ENCODE peak calls at places on chromosomes 4 and X, in five cellular contexts. One of them, this sample, is unnamed.
A peak's percentile ranks its signal among the peaks of the same experiment; 100 is the strongest.

GRCh38 chrX:18582910-18583493 is 88.9 kb downstream of the RS1 start:
- DNase-seq in WERI-Rb-1: no peak
- DNase-seq in colonic mucosa: no peak
- DNase-seq in HepG2: no peak
- DNase-seq in PC-9: no peak
- DNase-seq in this sample: no peak

GRCh38 chrX:69045616-69046345 is 119.5 kb downstream of the PJA1 start:
- DNase-seq in WERI-Rb-1: peak; percentile 14
- DNase-seq in colonic mucosa: peak; percentile 10
- DNase-seq in HepG2: no peak
- DNase-seq in PC-9: no peak
- DNase-seq in this sample: no peak

GRCh38 chr4:172726001-172726423 is 442.6 kb upstream of the GALNT7 start:
- DNase-seq in WERI-Rb-1: no peak
- DNase-seq in colonic mucosa: peak; percentile 76
- DNase-seq in HepG2: peak; percentile 72
- DNase-seq in PC-9: no peak
- DNase-seq in this sample: no peak

GRCh38 chr4:156182269-156182668 is 228.6 kb upstream of the CTSO start:
- DNase-seq in WERI-Rb-1: no peak
- DNase-seq in colonic mucosa: no peak
- DNase-seq in HepG2: no peak
- DNase-seq in PC-9: no peak
- DNase-seq in this sample: no peak

GRCh38 chr4:152265149-152265621 is 270.7 kb downstream of the FBXW7 start:
- DNase-seq in WERI-Rb-1: no peak
- DNase-seq in colonic mucosa: no peak
- DNase-seq in HepG2: peak; percentile 21
- DNase-seq in PC-9: no peak
- DNase-seq in this sample: peak; percentile 96

GRCh38 chr4:38674206-38675144 is 10.5 kb downstream of the KLF3 start:
- DNase-seq in WERI-Rb-1: no peak
- DNase-seq in colonic mucosa: peak; percentile 49
- DNase-seq in HepG2: peak; percentile 31
- DNase-seq in PC-9: no peak
- DNase-seq in this sample: no peak

GRCh38 chr4:101853691-101854090 is 63.2 kb downstream of the BANK1 start:
- DNase-seq in WERI-Rb-1: no peak
- DNase-seq in colonic mucosa: no peak
- DNase-seq in HepG2: no peak
- DNase-seq in PC-9: no peak
- DNase-seq in this sample: no peak

GRCh38 chrX:39822133-39822748 is 275.5 kb downstream of the BCOR start:
- DNase-seq in WERI-Rb-1: no peak
- DNase-seq in colonic mucosa: no peak
- DNase-seq in HepG2: no peak
- DNase-seq in PC-9: no peak
- DNase-seq in this sample: no peak

GRCh38 chrX:2715066-2715600 is 24.0 kb downstream of the CD99 start:
- DNase-seq in WERI-Rb-1: no peak
- DNase-seq in colonic mucosa: no peak
- DNase-seq in HepG2: no peak
- DNase-seq in PC-9: no peak
- DNase-seq in this sample: no peak

GRCh38 chr4:109701566-109702399 is 1.5 kb downstream of the CASP6 start:
- DNase-seq in WERI-Rb-1: peak; percentile 31
- DNase-seq in colonic mucosa: peak; percentile 68
- DNase-seq in HepG2: peak; percentile 25
- DNase-seq in PC-9: no peak
- DNase-seq in this sample: no peak

GRCh38 chrX:74349387-74349786 is 45.4 kb downstream of the ZCCHC13 start:
- DNase-seq in WERI-Rb-1: no peak
- DNase-seq in colonic mucosa: no peak
- DNase-seq in HepG2: peak; percentile 3
- DNase-seq in PC-9: no peak
- DNase-seq in this sample: peak; percentile 59

GRCh38 chrX:9884031-9884779 is 83.0 kb upstream of the CLDN34 start:
- DNase-seq in WERI-Rb-1: no peak
- DNase-seq in colonic mucosa: no peak
- DNase-seq in HepG2: no peak
- DNase-seq in PC-9: no peak
- DNase-seq in this sample: no peak

GRCh38 chrX:76454456-76454927 is 27.0 kb downstream of the MAGEE1 start:
- DNase-seq in WERI-Rb-1: no peak
- DNase-seq in colonic mucosa: no peak
- DNase-seq in HepG2: peak; percentile 4
- DNase-seq in PC-9: no peak
- DNase-seq in this sample: peak; percentile 9

GRCh38 chr4:139528377-139529005 is 27.5 kb downstream of the SETD7 start:
- DNase-seq in WERI-Rb-1: peak; percentile 39
- DNase-seq in colonic mucosa: peak; percentile 29
- DNase-seq in HepG2: no peak
- DNase-seq in PC-9: no peak
- DNase-seq in this sample: peak; percentile 62

GRCh38 chrX:85243155-85243554 is 424 bp downstream of the SATL1 start:
- DNase-seq in WERI-Rb-1: no peak
- DNase-seq in colonic mucosa: no peak
- DNase-seq in HepG2: no peak
- DNase-seq in PC-9: no peak
- DNase-seq in this sample: no peak

GRCh38 chrX:73448379-73448778 is 1.5 kb downstream of the CDX4 start:
- DNase-seq in WERI-Rb-1: no peak
- DNase-seq in colonic mucosa: no peak
- DNase-seq in HepG2: no peak
- DNase-seq in PC-9: no peak
- DNase-seq in this sample: no peak

GRCh38 chr4:152094851-152095700 is 334.3 kb upstream of the GATB start:
- DNase-seq in WERI-Rb-1: no peak
- DNase-seq in colonic mucosa: peak; percentile 33
- DNase-seq in HepG2: no peak
- DNase-seq in PC-9: no peak
- DNase-seq in this sample: peak; percentile 22

GRCh38 chrX:134026732-134027311 is 41.4 kb upstream of the GPC3 start:
- DNase-seq in WERI-Rb-1: peak; percentile 15
- DNase-seq in colonic mucosa: peak; percentile 67
- DNase-seq in HepG2: peak; percentile 84
- DNase-seq in PC-9: peak; percentile 6
- DNase-seq in this sample: peak; percentile 11

GRCh38 chrX:77658886-77659285 is 127.1 kb downstream of the ATRX start:
- DNase-seq in WERI-Rb-1: no peak
- DNase-seq in colonic mucosa: no peak
- DNase-seq in HepG2: no peak
- DNase-seq in PC-9: no peak
- DNase-seq in this sample: no peak

GRCh38 chr4:78439328-78439727 is 112.2 kb upstream of the ANXA3 start:
- DNase-seq in WERI-Rb-1: no peak
- DNase-seq in colonic mucosa: no peak
- DNase-seq in HepG2: no peak
- DNase-seq in PC-9: no peak
- DNase-seq in this sample: no peak

GRCh38 chr4:73520821-73521220 is 39.3 kb downstream of the AFM start:
- DNase-seq in WERI-Rb-1: peak; percentile 54
- DNase-seq in colonic mucosa: no peak
- DNase-seq in HepG2: no peak
- DNase-seq in PC-9: no peak
- DNase-seq in this sample: peak; percentile 86

GRCh38 chr4:123672987-123673386 is 276.4 kb downstream of the SPRY1 start:
- DNase-seq in WERI-Rb-1: no peak
- DNase-seq in colonic mucosa: no peak
- DNase-seq in HepG2: no peak
- DNase-seq in PC-9: no peak
- DNase-seq in this sample: no peak

GRCh38 chrX:24148535-24149345 is 789 bp upstream of the ZFX start:
- DNase-seq in WERI-Rb-1: no peak
- DNase-seq in colonic mucosa: peak; percentile 41
- DNase-seq in HepG2: peak; percentile 23
- DNase-seq in PC-9: no peak
- DNase-seq in this sample: no peak

GRCh38 chrX:82541822-82542221 is 966.3 kb upstream of the POU3F4 start:
- DNase-seq in WERI-Rb-1: no peak
- DNase-seq in colonic mucosa: no peak
- DNase-seq in HepG2: no peak
- DNase-seq in PC-9: no peak
- DNase-seq in this sample: no peak

GRCh38 chrX:84339507-84340364 is 151.7 kb upstream of the RPS6KA6 start:
- DNase-seq in WERI-Rb-1: no peak
- DNase-seq in colonic mucosa: no peak
- DNase-seq in HepG2: peak; percentile 0
- DNase-seq in PC-9: no peak
- DNase-seq in this sample: no peak

GRCh38 chr4:17335371-17335770 is 176.5 kb downstream of the QDPR start:
- DNase-seq in WERI-Rb-1: no peak
- DNase-seq in colonic mucosa: no peak
- DNase-seq in HepG2: no peak
- DNase-seq in PC-9: no peak
- DNase-seq in this sample: no peak

GRCh38 chrX:101079223-101079622 is 544 bp downstream of the TMEM35A start:
- DNase-seq in WERI-Rb-1: no peak
- DNase-seq in colonic mucosa: peak; percentile 22
- DNase-seq in HepG2: no peak
- DNase-seq in PC-9: no peak
- DNase-seq in this sample: no peak

GRCh38 chrX:17081969-17082368 is 135.5 kb downstream of the REPS2 start:
- DNase-seq in WERI-Rb-1: no peak
- DNase-seq in colonic mucosa: no peak
- DNase-seq in HepG2: no peak
- DNase-seq in PC-9: no peak
- DNase-seq in this sample: no peak

GRCh38 chr4:48694824-48695223 is 85.3 kb downstream of the FRYL start:
- DNase-seq in WERI-Rb-1: no peak
- DNase-seq in colonic mucosa: no peak
- DNase-seq in HepG2: no peak
- DNase-seq in PC-9: no peak
- DNase-seq in this sample: no peak

GRCh38 chrX:14010566-14010965 is 19.1 kb downstream of the GEMIN8 start:
- DNase-seq in WERI-Rb-1: no peak
- DNase-seq in colonic mucosa: no peak
- DNase-seq in HepG2: no peak
- DNase-seq in PC-9: no peak
- DNase-seq in this sample: no peak

GRCh38 chr4:10082459-10083272 is 33.9 kb downstream of the WDR1 start:
- DNase-seq in WERI-Rb-1: no peak
- DNase-seq in colonic mucosa: no peak
- DNase-seq in HepG2: no peak
- DNase-seq in PC-9: no peak
- DNase-seq in this sample: no peak

GRCh38 chrX:106894978-106895452 is 8.1 kb downstream of the RIPPLY1 start:
- DNase-seq in WERI-Rb-1: no peak
- DNase-seq in colonic mucosa: no peak
- DNase-seq in HepG2: peak; percentile 51
- DNase-seq in PC-9: peak; percentile 43
- DNase-seq in this sample: peak; percentile 56

GRCh38 chr4:186557061-186557460 is 1.7 kb upstream of the MTNR1A start:
- DNase-seq in WERI-Rb-1: no peak
- DNase-seq in colonic mucosa: no peak
- DNase-seq in HepG2: no peak
- DNase-seq in PC-9: no peak
- DNase-seq in this sample: peak; percentile 2

GRCh38 chrX:56120242-56120641 is 111.9 kb upstream of the KLF8 start:
- DNase-seq in WERI-Rb-1: no peak
- DNase-seq in colonic mucosa: no peak
- DNase-seq in HepG2: no peak
- DNase-seq in PC-9: no peak
- DNase-seq in this sample: no peak

GRCh38 chr4:115671581-115671980 is 558.2 kb upstream of the NDST4 start:
- DNase-seq in WERI-Rb-1: no peak
- DNase-seq in colonic mucosa: no peak
- DNase-seq in HepG2: peak; percentile 1
- DNase-seq in PC-9: no peak
- DNase-seq in this sample: no peak

GRCh38 chrX:109511113-109511512 is 25.5 kb upstream of the NXT2 start:
- DNase-seq in WERI-Rb-1: no peak
- DNase-seq in colonic mucosa: no peak
- DNase-seq in HepG2: no peak
- DNase-seq in PC-9: no peak
- DNase-seq in this sample: no peak
- TF ChIP-seq CTCF in WERI-Rb-1: no peak
- TF ChIP-seq CTCF in colonic mucosa: no peak
- TF ChIP-seq CTCF in HepG2: no peak
- TF ChIP-seq CTCF in PC-9: no peak
- TF ChIP-seq CTCF in this sample: no peak

DNA sequence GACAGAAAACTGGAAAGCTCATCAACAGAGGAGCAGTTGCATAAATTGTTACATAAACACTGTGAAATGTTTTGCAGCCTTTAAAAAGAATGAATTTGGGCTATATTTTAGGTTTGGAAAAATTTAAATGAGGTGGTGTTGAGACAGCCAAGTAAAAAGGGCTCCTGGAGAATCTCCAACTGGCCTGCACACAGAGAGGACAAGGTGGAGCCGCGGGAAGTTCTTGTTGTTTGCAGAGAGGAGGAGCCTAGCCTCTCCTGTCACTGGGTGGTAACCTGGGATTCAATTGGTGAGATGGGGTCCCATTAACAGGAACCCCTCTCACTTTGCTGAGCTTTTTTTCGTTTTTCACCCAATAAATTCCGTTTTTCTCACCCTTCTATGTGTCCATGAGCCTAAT is 13.4 kb downstream of the GIMD1 start:
- DNase-seq in WERI-Rb-1: no peak
- DNase-seq in colonic mucosa: no peak
- DNase-seq in HepG2: no peak
- DNase-seq in PC-9: no peak
- DNase-seq in this sample: no peak
- H3K4me3 ChIP-seq in WERI-Rb-1: no peak overlapping the region
- H3K4me3 ChIP-seq in colonic mucosa: no peak overlapping the region
- H3K4me3 ChIP-seq in HepG2: no peak overlapping the region
- H3K4me3 ChIP-seq in PC-9: no peak overlapping the region
- H3K4me3 ChIP-seq in this sample: no peak overlapping the region

GRCh38 chr4:175443547-175443946 is 368.5 kb downstream of the GPM6A start:
- DNase-seq in WERI-Rb-1: no peak
- DNase-seq in colonic mucosa: no peak
- DNase-seq in HepG2: no peak
- DNase-seq in PC-9: no peak
- DNase-seq in this sample: no peak
- TF ChIP-seq CTCF in WERI-Rb-1: peak; percentile 19
- TF ChIP-seq CTCF in colonic mucosa: no peak
- TF ChIP-seq CTCF in HepG2: no peak
- TF ChIP-seq CTCF in PC-9: no peak
- TF ChIP-seq CTCF in this sample: peak; percentile 52

GRCh38 chr4:147060171-147060931 is 114.7 kb upstream of the TTC29 start:
- DNase-seq in WERI-Rb-1: no peak
- DNase-seq in colonic mucosa: no peak
- DNase-seq in HepG2: no peak
- DNase-seq in PC-9: no peak
- DNase-seq in this sample: peak; percentile 74

GRCh38 chr4:147054241-147054902 is 108.7 kb upstream of the TTC29 start:
- DNase-seq in WERI-Rb-1: no peak
- DNase-seq in colonic mucosa: no peak
- DNase-seq in HepG2: no peak
- DNase-seq in PC-9: no peak
- DNase-seq in this sample: no peak

GRCh38 chr4:147059064-147059731 is 113.5 kb upstream of the TTC29 start:
- DNase-seq in WERI-Rb-1: no peak
- DNase-seq in colonic mucosa: no peak
- DNase-seq in HepG2: no peak
- DNase-seq in PC-9: no peak
- DNase-seq in this sample: no peak

GRCh38 chr4:147056951-147057630 is 111.4 kb upstream of the TTC29 start:
- DNase-seq in WERI-Rb-1: no peak
- DNase-seq in colonic mucosa: no peak
- DNase-seq in HepG2: no peak
- DNase-seq in PC-9: no peak
- DNase-seq in this sample: no peak

GRCh38 chr4:147057631-147057980 is 111.9 kb upstream of the TTC29 start:
- DNase-seq in WERI-Rb-1: no peak
- DNase-seq in colonic mucosa: no peak
- DNase-seq in HepG2: no peak
- DNase-seq in PC-9: no peak
- DNase-seq in this sample: no peak
- H3K4me3 ChIP-seq in WERI-Rb-1: no peak overlapping the region
- H3K4me3 ChIP-seq in colonic mucosa: peak overlapping the region; percentile 17
- H3K4me3 ChIP-seq in HepG2: no peak overlapping the region
- H3K4me3 ChIP-seq in PC-9: peak overlapping the region; percentile 35
- H3K4me3 ChIP-seq in this sample: peak overlapping the region; percentile 37

This sample was measured in brain microvascular endothelial cell.